ENCODE peak calls at places on chromosomes 16 and 17, in six cellular contexts. U is heart left ventricle, F is right lobe of liver, M is lower leg skin, H is body of pancreas, A is A549. L is an unnamed sample.

GRCh38 chr16:2799852-2800226 is 1.6 kb downstream of the PRSS41 start:
- DNase-seq in U (no peak), F (no peak), M (no peak), H (no peak), A (peak; percentile 48), L (no peak)

GRCh38 chr16:22901563-22901962 is 87.6 kb downstream of the HS3ST2 start:
- DNase-seq in U (no peak), F (no peak), M (no peak), H (no peak), A (no peak), L (no peak)

GRCh38 chr17:79043191-79043930 is 19.4 kb downstream of the C1QTNF1 start:
- DNase-seq in U (no peak), F (no peak), M (no peak), H (no peak), A (no peak), L (peak; percentile 8)

GRCh38 chr17:32020943-32021617 is 13.9 kb downstream of the LRRC37B start:
- DNase-seq in U (no peak), F (no peak), M (no peak), H (no peak), A (no peak), L (no peak)

GRCh38 chr16:69057400-69058378 is 47.8 kb upstream of the HAS3 start:
- DNase-seq in U (no peak), F (peak; percentile 63), M (peak; percentile 67), H (peak; percentile 57), A (peak; percentile 95), L (no peak)

GRCh38 chr16:74601131-74601871 is 5.6 kb downstream of the GLG1 start:
- DNase-seq in U (no peak), F (no peak), M (no peak), H (no peak), A (no peak), L (no peak)

GRCh38 chr16:19017179-19017578 is 33.4 kb downstream of the TMC7 start:
- DNase-seq in U (no peak), F (no peak), M (no peak), H (no peak), A (no peak), L (no peak)

GRCh38 chr17:42456223-42457106 is 2.2 kb upstream of the ATP6V0A1 start:
- DNase-seq in U (no peak), F (no peak), M (no peak), H (no peak), A (peak; percentile 16), L (no peak)

GRCh38 chr16:68332411-68333121 is 21.7 kb downstream of the PRMT7 start:
- DNase-seq in U (no peak), F (peak; percentile 68), M (peak; percentile 36), H (no peak), A (no peak), L (no peak)

GRCh38 chr16:4082474-4083044 is 33.7 kb downstream of the ADCY9 start:
- DNase-seq in U (no peak), F (no peak), M (no peak), H (no peak), A (no peak), L (no peak)

GRCh38 chr17:68595496-68595895 is 5.7 kb downstream of the FAM20A start:
- DNase-seq in U (peak; percentile 48), F (peak; percentile 81), M (no peak), H (no peak), A (no peak), L (peak; percentile 56)

GRCh38 chr17:78019367-78019975 is 61.0 kb downstream of the TNRC6C start:
- DNase-seq in U (no peak), F (no peak), M (no peak), H (no peak), A (peak; percentile 53), L (no peak)

GRCh38 chr17:27481327-27481726 is 25.1 kb downstream of the KSR1 start:
- DNase-seq in U (no peak), F (no peak), M (no peak), H (no peak), A (no peak), L (no peak)

GRCh38 chr17:80781851-80782277 is 209.8 kb upstream of the CHMP6 start:
- DNase-seq in U (no peak), F (no peak), M (no peak), H (no peak), A (no peak), L (no peak)

GRCh38 chr17:80779336-80779735 is 212.3 kb upstream of the CHMP6 start:
- DNase-seq in U (no peak), F (no peak), M (no peak), H (no peak), A (no peak), L (no peak)

GRCh38 chr17:80781188-80781577 is 210.5 kb upstream of the CHMP6 start:
- DNase-seq in U (no peak), F (no peak), M (no peak), H (no peak), A (no peak), L (no peak)

GRCh38 chr17:80779961-80780380 is 211.7 kb upstream of the CHMP6 start:
- DNase-seq in U (no peak), F (no peak), M (peak; percentile 59), H (peak; percentile 23), A (no peak), L (no peak)

DNA sequence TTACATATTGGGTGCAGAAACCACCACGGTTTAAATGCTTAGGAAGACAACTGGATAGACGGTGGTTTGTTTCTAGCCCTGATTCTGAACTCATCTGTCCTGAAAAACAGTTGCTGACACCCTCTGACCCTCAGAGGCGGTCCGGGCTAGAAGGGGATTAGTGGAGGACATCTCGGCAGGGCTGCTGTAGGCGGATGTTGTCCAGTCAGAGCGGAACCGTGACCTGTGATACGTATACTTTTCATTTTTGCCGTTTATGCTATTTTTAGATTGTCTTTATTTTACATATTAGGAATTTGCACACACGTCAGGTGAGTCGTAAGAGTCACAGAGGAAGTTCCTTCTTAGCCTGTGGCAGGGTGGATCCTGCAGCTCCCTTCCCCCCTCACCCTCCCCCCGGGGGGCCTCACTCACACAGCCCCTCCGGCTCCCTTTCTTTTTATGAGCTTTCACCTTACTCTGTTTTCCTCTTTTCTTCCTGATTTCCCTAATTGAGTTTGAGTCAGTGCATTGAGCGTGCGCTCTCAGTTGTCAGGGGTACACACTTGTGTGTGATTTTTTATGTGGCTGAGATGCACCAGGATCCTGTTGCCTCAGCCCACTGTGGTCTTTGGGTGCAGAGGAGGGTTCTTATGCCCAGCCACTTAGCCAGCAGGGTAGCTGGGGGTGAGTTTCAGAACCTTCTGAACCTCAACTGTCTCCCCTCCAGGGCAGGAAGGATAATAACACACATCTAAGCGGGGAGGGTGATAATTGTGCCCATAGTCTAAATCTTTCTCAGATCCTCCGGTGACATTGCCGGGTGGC is 211.1 kb upstream of the CHMP6 start:
- DNase-seq in U (no peak), F (no peak), M (no peak), H (no peak), A (no peak), L (no peak)
- TF ChIP-seq POLR2A in U (no peak), F (no peak), M (no peak), H (no peak), A (no peak), L (no peak)

GRCh38 chr17:33522623-33523022 is 229.5 kb upstream of the ASIC2 start:
- DNase-seq in U (no peak), F (no peak), M (no peak), H (no peak), A (no peak), L (no peak)

GRCh38 chr17:33519692-33520091 is 226.6 kb upstream of the ASIC2 start:
- DNase-seq in U (no peak), F (no peak), M (no peak), H (no peak), A (no peak), L (no peak)

GRCh38 chr17:33520404-33521032 is 227.4 kb upstream of the ASIC2 start:
- DNase-seq in U (peak; percentile 39), F (no peak), M (no peak), H (peak; percentile 30), A (peak; percentile 46), L (no peak)

GRCh38 chr17:33523577-33523981 is 230.5 kb upstream of the ASIC2 start:
- DNase-seq in U (no peak), F (no peak), M (peak; percentile 79), H (no peak), A (no peak), L (no peak)

DNA sequence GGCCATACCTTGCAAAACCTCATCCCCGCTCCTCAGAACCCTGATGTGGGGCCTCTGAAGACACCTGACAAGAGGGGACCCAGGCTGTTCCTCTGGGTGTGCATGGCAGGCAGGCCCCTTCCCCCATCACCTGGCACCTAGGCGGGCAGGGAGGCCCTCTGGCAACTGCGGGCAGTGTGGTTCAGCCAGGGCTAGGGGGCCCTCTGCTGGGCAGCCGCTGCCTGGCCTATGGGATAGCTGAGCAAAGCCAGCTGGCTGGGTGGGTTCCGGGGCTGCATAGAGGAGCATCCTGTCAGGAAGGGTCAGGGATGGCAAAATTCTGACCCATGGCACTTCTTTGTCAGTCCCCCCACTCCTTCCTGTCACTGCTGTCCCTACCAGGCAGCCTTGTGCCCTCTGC is 228.7 kb upstream of the ASIC2 start:
- DNase-seq in U (no peak), F (no peak), M (no peak), H (no peak), A (no peak), L (no peak)
- TF ChIP-seq CTCF in U (no peak), F (peak; percentile 70), M (no peak), H (no peak), A (peak; percentile 38), L (no peak)

GRCh38 chr17:18181358-18181757 is 2.3 kb upstream of the ALKBH5 start:
- DNase-seq in U (no peak), F (no peak), M (no peak), H (no peak), A (no peak), L (no peak)

GRCh38 chr17:18183334-18184142 is at the start of gene ALKBH5:
- DNase-seq in U (peak; percentile 98), F (peak; percentile 99), M (peak; percentile 98), H (peak; percentile 98), A (peak; percentile 100), L (peak; percentile 96)

GRCh38 chr17:18184143-18185007 is 747 bp downstream of the ALKBH5 start:
- DNase-seq in U (peak; percentile 57), F (peak; percentile 61), M (peak; percentile 41), H (peak; percentile 64), A (peak; percentile 56), L (peak; percentile 39)

GRCh38 chr17:18182190-18182977 is 1.2 kb upstream of the ALKBH5 start:
- DNase-seq in U (peak; percentile 65), F (peak; percentile 87), M (no peak), H (peak; percentile 88), A (no peak), L (peak; percentile 40)

DNA sequence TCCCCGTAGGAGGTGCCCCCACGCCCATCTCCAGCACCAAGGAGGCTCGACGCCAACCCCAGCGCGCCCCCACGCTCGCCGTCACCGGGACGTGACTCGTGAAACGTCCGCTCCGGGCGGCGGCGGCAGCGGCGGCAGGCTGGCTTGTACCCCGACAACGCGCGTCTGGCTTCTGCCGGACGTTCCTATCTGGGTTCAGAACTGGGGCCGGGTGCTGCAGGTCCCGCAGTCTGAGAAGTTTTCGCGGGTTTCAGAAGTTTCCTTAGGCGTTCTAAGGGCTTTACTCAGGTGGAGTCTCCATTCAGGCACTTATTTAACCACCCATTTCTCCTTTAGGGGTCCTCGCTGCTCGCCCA is 672 bp upstream of the ALKBH5 start:
- DNase-seq in U (peak; percentile 92), F (peak; percentile 86), M (peak; percentile 77), H (peak; percentile 72), A (no peak), L (peak; percentile 92)
- TF ChIP-seq POLR2A in U (no peak), F (peak; percentile 55), M (no peak), H (no peak), A (peak; percentile 81), L (peak; percentile 40)

DNA sequence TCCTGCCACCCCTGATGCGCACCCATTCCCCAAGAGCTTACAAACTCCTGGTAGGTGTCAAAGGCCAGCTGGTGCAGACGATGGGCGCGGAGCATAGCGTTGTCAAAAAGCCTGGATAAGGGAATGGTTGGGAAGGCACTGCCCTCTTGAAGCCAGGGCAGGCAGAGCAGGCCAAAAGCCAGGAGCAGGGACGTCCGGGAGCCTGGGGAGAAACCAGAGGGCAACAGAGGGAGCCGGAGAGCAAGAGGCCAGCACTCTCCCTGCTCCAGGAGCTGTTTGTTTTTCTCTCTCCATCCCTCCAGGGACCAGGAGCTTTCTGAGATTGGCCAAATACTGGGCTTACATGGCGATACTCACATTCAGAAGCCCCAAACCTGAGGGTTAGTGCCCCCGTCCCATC is 334 bp downstream of the GH1 start:
- DNase-seq in U (no peak), F (no peak), M (no peak), H (peak; percentile 11), A (peak; percentile 26), L (no peak)
- TF ChIP-seq CTCF in U (no peak), F (peak; percentile 9), M (no peak), H (no peak), A (no peak), L (no peak)

L was measured in ovary.